ENCODE peak calls at places on chromosomes 11 and 22, in ten cellular contexts. Q is spleen, A is PC-9, I is HFFc6, U is mucosa of descending colon, N is GM23338, P is endothelial cell, D is OCI-LY7, C is BE2C, E is cardiac muscle cell. K is an unnamed sample.

GRCh38 chr22:43776081-43776670 is 35.9 kb downstream of the EFCAB6 start:
- DNase-seq in Q (no peak), A (peak), I (no peak), U (no peak), N (no peak), P (no peak), D (no peak), C (no peak), E (no peak), K (peak)

GRCh38 chr11:60717956-60718355 is 6.6 kb upstream of the MS4A18 start:
- DNase-seq in Q (no peak), A (no peak), I (no peak), U (peak), N (no peak), P (no peak), D (no peak), C (no peak), E (no peak), K (no peak)

GRCh38 chr11:118930152-118930712 is 4.5 kb upstream of the BCL9L start:
- DNase-seq in Q (peak), A (peak), I (peak), U (peak), N (peak), P (peak), D (peak), C (peak), E (peak), K (peak)

GRCh38 chr22:36958366-36958765 is 44.9 kb downstream of the CSF2RB start:
- DNase-seq in Q (no peak), A (no peak), I (no peak), U (no peak), N (no peak), P (no peak), D (no peak), C (no peak), E (no peak), K (no peak)

GRCh38 chr11:27052668-27053067 is 12.1 kb downstream of the BBOX1 start:
- DNase-seq in Q (no peak), A (no peak), I (no peak), U (no peak), N (no peak), P (no peak), D (no peak), C (no peak), E (peak), K (no peak)

GRCh38 chr11:27471067-27471587 is 1.5 kb downstream of the LGR4 start:
- DNase-seq in Q (no peak), A (no peak), I (no peak), U (peak), N (peak), P (peak), D (no peak), C (no peak), E (no peak), K (no peak)

GRCh38 chr11:75311858-75312288 is 39.6 kb downstream of the ARRB1 start:
- DNase-seq in Q (no peak), A (no peak), I (no peak), U (peak), N (no peak), P (no peak), D (no peak), C (peak), E (peak), K (no peak)

GRCh38 chr11:75714211-75714610 is 3.4 kb upstream of the MOGAT2 start:
- DNase-seq in Q (peak), A (no peak), I (no peak), U (no peak), N (no peak), P (no peak), D (no peak), C (no peak), E (no peak), K (no peak)

GRCh38 chr11:58508005-58508404 is at the start of gene OR5B21:
- DNase-seq in Q (no peak), A (no peak), I (no peak), U (no peak), N (no peak), P (no peak), D (no peak), C (no peak), E (no peak), K (no peak)

GRCh38 chr11:64245797-64246623 is 733 bp downstream of the PPP1R14B start:
- DNase-seq in Q (peak), A (peak), I (peak), U (peak), N (peak), P (no peak), D (peak), C (peak), E (peak), K (peak)

GRCh38 chr11:101128571-101129202 is 926 bp downstream of the PGR start:
- DNase-seq in Q (peak), A (no peak), I (no peak), U (peak), N (peak), P (peak), D (no peak), C (no peak), E (no peak), K (no peak)

GRCh38 chr11:46247664-46248063 is 29.8 kb upstream of the CREB3L1 start:
- DNase-seq in Q (no peak), A (peak), I (no peak), U (peak), N (peak), P (peak), D (peak), C (peak), E (peak), K (peak)

GRCh38 chr11:77089004-77089545 is 13.6 kb upstream of the OMP start:
- DNase-seq in Q (peak), A (no peak), I (no peak), U (peak), N (no peak), P (no peak), D (no peak), C (peak), E (no peak), K (no peak)

GRCh38 chr11:25981998-25982397 is 349.9 kb upstream of the ANO3 start:
- DNase-seq in Q (no peak), A (peak), I (peak), U (no peak), N (peak), P (peak), D (peak), C (peak), E (peak), K (peak)

GRCh38 chr11:120431633-120432032 is 79.9 kb upstream of the GRIK4 start:
- DNase-seq in Q (no peak), A (peak), I (peak), U (no peak), N (peak), P (peak), D (peak), C (no peak), E (peak), K (peak)
- TF ChIP-seq CTCF in Q (no peak), A (no peak), I (peak), U (no peak), N (peak), P (no peak), D (peak), C (peak), E (peak), K (peak)

DNA sequence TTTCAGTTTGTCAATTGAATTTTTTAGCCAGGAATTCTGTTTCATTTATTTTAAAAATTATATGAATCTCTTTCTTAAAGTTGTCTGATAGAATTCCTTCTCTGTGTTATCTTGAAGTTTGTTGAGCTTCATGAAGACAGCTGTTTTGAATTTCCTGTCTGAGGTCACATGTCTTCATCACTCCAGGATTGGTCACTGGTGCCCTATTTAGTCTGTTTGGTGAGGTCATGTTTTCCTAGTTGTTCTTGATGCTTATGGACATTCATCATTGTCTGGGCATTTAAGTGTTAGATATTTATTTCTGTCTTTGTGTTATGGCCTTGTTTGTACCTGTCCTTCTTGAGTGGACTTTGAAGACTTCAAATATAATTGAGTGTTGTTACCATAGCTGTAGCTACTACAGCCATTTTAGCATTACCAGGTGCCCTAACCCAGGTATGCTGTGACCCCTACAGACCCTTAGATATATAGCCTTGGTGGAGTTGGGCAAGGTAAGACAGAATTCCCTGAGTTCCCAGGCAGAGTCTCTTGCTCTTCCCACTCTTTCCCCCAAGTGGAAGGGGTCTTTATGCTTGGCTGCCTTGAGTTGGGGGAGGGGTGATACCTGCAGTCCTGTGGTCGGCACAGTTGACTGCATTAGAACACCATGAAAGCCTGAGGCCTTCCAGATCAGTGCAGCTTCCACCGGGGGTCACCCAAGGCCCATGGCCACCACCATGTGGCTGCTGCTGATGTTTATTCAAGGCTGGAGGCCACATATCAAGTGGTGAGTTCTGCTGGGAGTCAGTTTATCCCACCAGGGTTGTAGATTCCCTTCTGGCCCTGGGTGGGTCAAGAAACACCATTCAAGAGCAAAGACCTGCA is 229.6 kb downstream of the DYNC2H1 start:
- DNase-seq in Q (no peak), A (no peak), I (peak), U (no peak), N (peak), P (peak), D (no peak), C (peak), E (peak), K (peak)
- TF ChIP-seq CTCF in Q (no peak), A (no peak), I (peak), U (no peak), N (peak), P (peak), D (no peak), C (peak), E (no peak), K (peak)

GRCh38 chr11:11628651-11629050 is 6.8 kb upstream of the GALNT18 start:
- DNase-seq in Q (no peak), A (no peak), I (no peak), U (no peak), N (peak), P (no peak), D (no peak), C (no peak), E (no peak), K (no peak)
- TF ChIP-seq CTCF in Q (no peak), A (no peak), I (no peak), U (no peak), N (no peak), P (no peak), D (no peak), C (no peak), E (no peak), K (no peak)

DNA sequence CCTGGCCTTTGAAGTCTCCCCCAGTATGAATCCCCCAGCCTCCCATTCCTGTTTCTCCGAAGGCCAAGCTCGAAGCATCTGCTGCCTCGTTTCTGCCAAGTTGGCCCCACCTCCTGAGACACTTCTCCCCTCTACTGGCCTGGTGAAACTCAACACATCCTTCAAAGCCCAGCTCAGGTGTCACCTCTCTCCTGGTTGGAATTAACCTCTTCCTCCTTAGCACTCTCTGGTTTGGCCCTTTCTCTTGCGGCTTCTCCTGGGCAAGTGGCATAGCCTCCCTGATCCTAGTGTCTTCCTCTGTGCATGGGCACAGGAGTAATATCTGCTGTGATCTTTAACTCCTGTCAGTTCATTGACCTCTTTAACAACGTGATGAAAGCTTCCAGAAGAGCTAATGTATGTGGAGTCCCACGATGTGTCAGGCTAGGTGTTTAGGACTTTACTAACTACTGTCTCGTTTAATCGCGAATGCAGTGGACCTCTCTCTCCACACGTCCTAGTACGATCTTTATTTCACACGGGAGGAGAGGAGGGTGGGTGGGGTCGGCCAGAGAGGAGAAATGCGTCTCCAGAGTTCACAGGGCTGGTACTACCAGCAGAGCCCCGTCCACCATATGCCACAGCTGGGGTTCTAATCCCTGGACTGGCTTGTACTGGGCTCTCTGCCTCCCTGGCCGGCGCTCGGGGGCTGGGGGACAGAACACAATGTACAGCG is 824 bp upstream of the PTPRJ start:
- DNase-seq in Q (no peak), A (peak), I (no peak), U (no peak), N (peak), P (no peak), D (no peak), C (no peak), E (peak), K (no peak)
- TF ChIP-seq CTCF in Q (no peak), A (no peak), I (no peak), U (no peak), N (no peak), P (no peak), D (peak), C (no peak), E (no peak), K (no peak)